ENCODE peak calls at places on chromosomes 1 and 21, in five cellular contexts. I is SK-N-SH, K is IMR-90, F is K562, B is GM12878. Y is an unnamed sample.

GRCh38 chr1:24289937-24290595 is 29.1 kb upstream of the GRHL3 start:
- DNase-seq in F (no peak), I (peak; percentile 65), K (peak; percentile 81), B (no peak), Y (peak; percentile 88)

GRCh38 chr1:218346391-218347204 is 1.5 kb downstream of the TGFB2 start:
- DNase-seq in K (peak; percentile 37), I (no peak), F (no peak), B (no peak), Y (no peak)

GRCh38 chr21:45618846-45619485 is 24.6 kb upstream of the PCBP3 start:
- DNase-seq in B (no peak), I (peak; percentile 4), K (no peak), F (no peak), Y (no peak)

GRCh38 chr1:32954183-32954582 is 10.4 kb downstream of the RNF19B start:
- DNase-seq in B (no peak), I (no peak), F (no peak), K (no peak), Y (no peak)

GRCh38 chr1:184854456-184855180 is 100.0 kb upstream of the EDEM3 start:
- DNase-seq in B (no peak), I (no peak), K (peak; percentile 76), F (no peak), Y (no peak)

GRCh38 chr1:81689531-81689941 is 111.2 kb upstream of the ADGRL2 start:
- DNase-seq in K (peak; percentile 86), F (no peak), I (no peak), B (no peak), Y (no peak)

GRCh38 chr21:43815107-43815742 is 25.8 kb downstream of the RRP1 start:
- DNase-seq in F (peak; percentile 85), B (no peak), K (no peak), I (no peak), Y (no peak)

GRCh38 chr1:2236695-2237677 is 8.9 kb downstream of the SKI start:
- DNase-seq in I (no peak), F (no peak), K (no peak), B (no peak), Y (no peak)

GRCh38 chr1:17574502-17574901 is 35.0 kb downstream of the ARHGEF10L start:
- DNase-seq in B (no peak), I (peak; percentile 57), F (no peak), K (no peak), Y (no peak)

GRCh38 chr1:241934843-241935242 is 22.7 kb upstream of the BECN2 start:
- DNase-seq in K (no peak), B (no peak), F (no peak), I (no peak), Y (no peak)

GRCh38 chr21:25822981-25823380 is 88.2 kb downstream of the GABPA start:
- DNase-seq in F (no peak), B (no peak), I (no peak), K (no peak), Y (no peak)

GRCh38 chr1:246184503-246184902 is 322.6 kb downstream of the SMYD3 start:
- DNase-seq in K (no peak), F (no peak), B (no peak), I (no peak), Y (no peak)

GRCh38 chr1:179366093-179366800 is 476 bp downstream of the AXDND1 start:
- DNase-seq in I (no peak), F (no peak), B (no peak), K (peak; percentile 8), Y (peak; percentile 7)

GRCh38 chr1:38327559-38327973 is 281.0 kb upstream of the POU3F1 start:
- DNase-seq in B (no peak), K (no peak), F (no peak), I (no peak), Y (no peak)

GRCh38 chr21:46393941-46394818 is 64.5 kb upstream of the DIP2A start:
- DNase-seq in I (peak; percentile 14), B (no peak), F (no peak), K (no peak), Y (no peak)

GRCh38 chr1:187682112-187682511 is 853.4 kb downstream of the PLA2G4A start:
- DNase-seq in B (no peak), F (no peak), K (no peak), I (no peak), Y (no peak)

GRCh38 chr1:156692409-156692957 is 12.9 kb downstream of the CRABP2 start:
- DNase-seq in F (no peak), I (peak; percentile 78), B (no peak), K (no peak), Y (no peak)

GRCh38 chr21:37259426-37259825 is 7.7 kb downstream of the VPS26C start:
- DNase-seq in I (no peak), B (no peak), K (peak; percentile 8), F (no peak), Y (no peak)

GRCh38 chr1:41558761-41559171 is 74.3 kb upstream of the EDN2 start:
- DNase-seq in F (no peak), I (no peak), B (no peak), K (no peak), Y (no peak)

GRCh38 chr1:3731951-3732746 is 20.1 kb upstream of the CCDC27 start:
- DNase-seq in I (no peak), K (no peak), B (no peak), F (no peak), Y (no peak)

GRCh38 chr1:3734602-3735001 is 17.6 kb upstream of the CCDC27 start:
- DNase-seq in I (no peak), B (no peak), K (no peak), F (no peak), Y (no peak)

GRCh38 chr1:3731543-3731942 is 20.7 kb upstream of the CCDC27 start:
- DNase-seq in B (no peak), F (no peak), I (no peak), K (no peak), Y (no peak)

GRCh38 chr1:3733603-3734591 is 18.4 kb upstream of the CCDC27 start:
- DNase-seq in B (no peak), K (no peak), I (no peak), F (no peak), Y (no peak)

GRCh38 chr1:3732747-3733602 is 19.3 kb upstream of the CCDC27 start:
- DNase-seq in I (no peak), K (no peak), F (no peak), B (no peak), Y (no peak)
- TF ChIP-seq RCOR1 in I (no peak), K (no peak), F (no peak), B (no peak), Y (no peak)

GRCh38 chr21:29501451-29501850 is 202.7 kb downstream of the BACH1 start:
- DNase-seq in K (peak; percentile 88), B (no peak), I (no peak), F (no peak), Y (no peak)

GRCh38 chr21:29496337-29496736 is 197.6 kb downstream of the BACH1 start:
- DNase-seq in I (no peak), B (no peak), F (no peak), K (no peak), Y (no peak)

GRCh38 chr21:29499229-29499628 is 200.5 kb downstream of the BACH1 start:
- DNase-seq in K (no peak), F (no peak), B (no peak), I (no peak), Y (no peak)

GRCh38 chr21:29504751-29505321 is 206.1 kb downstream of the BACH1 start:
- DNase-seq in B (no peak), K (peak; percentile 72), F (peak; percentile 21), I (no peak), Y (no peak)

DNA sequence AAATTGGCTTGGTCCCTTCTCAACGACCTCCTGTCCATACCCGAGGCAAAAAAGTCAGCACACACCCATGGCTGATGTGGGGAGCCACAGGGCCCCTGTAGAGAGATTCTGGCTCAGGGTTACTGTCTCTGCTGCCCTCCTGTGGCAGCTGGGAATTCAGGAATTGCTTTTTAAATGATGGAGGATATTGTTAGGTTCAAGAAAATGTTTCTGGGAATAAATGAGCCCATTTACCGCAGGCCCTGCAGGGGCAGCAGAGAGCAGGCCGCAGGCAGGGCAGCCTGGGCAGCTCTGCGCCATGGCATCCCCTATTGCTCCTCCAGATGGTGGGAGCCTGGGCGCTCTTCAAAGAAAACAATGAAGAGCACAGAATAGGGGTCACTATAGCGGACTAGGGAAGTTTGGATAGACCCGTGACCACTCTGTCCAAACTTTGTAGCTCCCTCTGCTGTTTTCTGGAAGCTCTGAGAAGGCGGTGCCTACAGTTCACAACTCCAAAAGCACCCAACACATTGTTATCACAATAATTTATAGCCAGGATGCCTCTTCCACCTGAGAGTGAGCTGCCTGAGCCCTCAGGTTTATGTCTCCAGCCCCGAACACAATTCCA is 201.1 kb downstream of the BACH1 start:
- DNase-seq in B (no peak), K (no peak), I (peak; percentile 43), F (peak; percentile 64), Y (peak; percentile 21)
- TF ChIP-seq RAD21 in B (peak; percentile 12), K (peak; percentile 51), I (peak; percentile 43), F (peak; percentile 40), Y (peak; percentile 47)

GRCh38 chr1:236514703-236515442 is 8.9 kb upstream of the LGALS8 start:
- DNase-seq in F (no peak), B (no peak), K (no peak), I (no peak), Y (peak; percentile 26)
- H3K27ac ChIP-seq in F (no peak overlapping the region), B (no peak overlapping the region), K (no peak overlapping the region), I (no peak overlapping the region), Y (no peak overlapping the region)

GRCh38 chr1:9151326-9151860 is 22.5 kb upstream of the GPR157 start:
- DNase-seq in B (no peak), F (no peak), K (peak; percentile 60), I (no peak), Y (no peak)
- TF ChIP-seq RCOR1 in B (no peak), F (no peak), K (no peak), I (no peak), Y (no peak)

Y was measured in A549.